ENCODE peak calls at places on chromosomes 3 and 15, in six cellular contexts. Z, E, I, F, V and T are unnamed samples.
A peak's percentile ranks its signal among the peaks of the same experiment; 100 is the strongest.

GRCh38 chr3:15646924-15647511 is 45.5 kb downstream of the BTD start:
- DNase-seq in I (peak; percentile 66), E (no peak), Z (peak; percentile 69), V (peak; percentile 100), F (no peak), T (no peak)

GRCh38 chr3:14810070-14810732 is 8.6 kb upstream of the FGD5 start:
- DNase-seq in Z (peak; percentile 59), E (peak; percentile 7), V (no peak), I (no peak), F (no peak), T (no peak)

GRCh38 chr15:38651328-38652038 is 86.9 kb upstream of the RASGRP1 start:
- DNase-seq in E (no peak), Z (no peak), F (no peak), I (no peak), V (no peak), T (no peak)

GRCh38 chr15:65837301-65838283 is 31.7 kb upstream of the RAB11A start:
- DNase-seq in E (no peak), Z (no peak), I (no peak), F (no peak), V (no peak), T (no peak)

GRCh38 chr15:29107291-29107890 is 162.2 kb downstream of the NSMCE3 start:
- DNase-seq in I (no peak), Z (no peak), E (no peak), V (no peak), F (no peak), T (no peak)

GRCh38 chr3:148101061-148101460 is 596.6 kb upstream of the AGTR1 start:
- DNase-seq in I (no peak), F (no peak), E (no peak), V (peak; percentile 64), Z (no peak), T (no peak)

GRCh38 chr15:60773893-60774292 is 295.0 kb upstream of the ICE2 start:
- DNase-seq in E (no peak), F (no peak), Z (no peak), I (no peak), V (peak; percentile 24), T (no peak)

GRCh38 chr15:31016446-31016915 is 25.1 kb upstream of the MTMR10 start:
- DNase-seq in V (peak; percentile 89), Z (no peak), E (no peak), I (no peak), F (no peak), T (no peak)

GRCh38 chr15:94674251-94674650 is 442.9 kb downstream of the MCTP2 start:
- DNase-seq in E (no peak), F (no peak), V (peak; percentile 49), I (no peak), Z (peak; percentile 37), T (no peak)

GRCh38 chr3:44762170-44762677 is 630 bp downstream of the KIF15 start:
- DNase-seq in V (peak; percentile 1), F (no peak), Z (no peak), E (no peak), I (no peak), T (no peak)

GRCh38 chr15:51801391-51801835 is 28.0 kb upstream of the TMOD3 start:
- DNase-seq in E (peak; percentile 58), I (peak; percentile 16), V (peak; percentile 48), Z (no peak), F (no peak), T (peak; percentile 24)

GRCh38 chr3:106820726-106821362 is 556.4 kb upstream of the CCDC54 start:
- DNase-seq in V (no peak), Z (no peak), I (no peak), E (no peak), F (no peak), T (no peak)

GRCh38 chr15:53193149-53193548 is 403.0 kb upstream of the ONECUT1 start:
- DNase-seq in Z (no peak), V (peak; percentile 6), I (no peak), F (no peak), E (no peak), T (peak; percentile 13)

GRCh38 chr15:31328425-31328998 is 1.9 kb downstream of the KLF13 start:
- DNase-seq in I (peak; percentile 53), F (peak; percentile 73), E (peak; percentile 7), V (peak; percentile 20), Z (no peak), T (peak; percentile 69)

GRCh38 chr15:48962662-48963523 is 826 bp downstream of the SHC4 start:
- DNase-seq in I (peak; percentile 37), Z (peak; percentile 40), V (no peak), F (no peak), E (peak; percentile 18), T (peak; percentile 20)

GRCh38 chr15:53872410-53872809 is 105.8 kb upstream of the UNC13C start:
- DNase-seq in Z (no peak), F (no peak), E (no peak), I (no peak), V (no peak), T (no peak)

GRCh38 chr3:101836907-101837598 is 12.3 kb upstream of the NFKBIZ start:
- DNase-seq in I (no peak), V (peak; percentile 76), E (no peak), F (no peak), Z (no peak), T (no peak)

GRCh38 chr3:57862894-57863293 is 106.8 kb downstream of the SLMAP start:
- DNase-seq in V (no peak), F (no peak), Z (no peak), E (no peak), I (no peak), T (no peak)

GRCh38 chr3:56976666-56977560 is 83.6 kb upstream of the SPATA12 start:
- DNase-seq in V (peak; percentile 46), I (no peak), Z (peak; percentile 76), F (no peak), E (no peak), T (no peak)

GRCh38 chr15:85314139-85314538 is 66.3 kb upstream of the AKAP13 start:
- DNase-seq in E (no peak), V (peak; percentile 40), Z (no peak), I (no peak), F (no peak), T (no peak)

GRCh38 chr15:85312486-85312885 is 67.9 kb upstream of the AKAP13 start:
- DNase-seq in Z (no peak), E (no peak), F (peak; percentile 65), I (no peak), V (peak; percentile 60), T (peak; percentile 82)

GRCh38 chr15:85313339-85313738 is 67.1 kb upstream of the AKAP13 start:
- DNase-seq in E (no peak), F (no peak), Z (no peak), V (no peak), I (no peak), T (no peak)

GRCh38 chr15:85311647-85312046 is 68.8 kb upstream of the AKAP13 start:
- DNase-seq in F (no peak), V (no peak), Z (no peak), E (no peak), I (no peak), T (no peak)

DNA sequence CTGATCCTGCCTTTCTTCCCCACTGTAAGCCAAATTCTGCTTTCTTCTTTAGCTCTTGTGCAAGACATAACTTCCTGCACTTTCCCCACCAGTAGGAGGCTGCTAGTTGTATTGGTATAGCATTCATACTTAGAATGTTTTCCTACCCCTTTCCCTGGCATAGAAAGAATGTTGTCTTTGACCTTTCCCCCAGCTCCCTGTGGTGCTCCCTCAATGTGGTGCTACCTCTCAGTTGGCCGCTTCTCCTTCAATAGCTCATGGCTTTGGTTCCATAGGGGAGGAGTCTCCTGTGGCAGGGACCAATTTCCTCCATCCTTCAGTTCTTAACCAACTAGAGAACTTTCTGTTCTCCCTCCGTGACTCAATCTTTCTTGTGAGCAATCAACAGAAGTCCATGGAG is 67.5 kb upstream of the AKAP13 start:
- DNase-seq in Z (no peak), V (no peak), E (no peak), F (no peak), I (no peak), T (no peak)
- TF ChIP-seq CTCF in Z (no peak), V (peak; percentile 23), E (no peak), F (peak; percentile 38), I (no peak), T (no peak)

GRCh38 chr15:57526615-57527014 is 65.1 kb upstream of the MYZAP start:
- DNase-seq in E (no peak), V (no peak), F (no peak), Z (no peak), I (no peak), T (no peak)

GRCh38 chr15:57527382-57528091 is 64.2 kb upstream of the MYZAP start:
- DNase-seq in E (peak; percentile 51), V (peak; percentile 75), I (peak; percentile 52), Z (peak; percentile 64), F (peak; percentile 36), T (peak; percentile 58)

GRCh38 chr15:57529748-57530147 is 62.0 kb upstream of the MYZAP start:
- DNase-seq in Z (no peak), F (no peak), I (no peak), E (no peak), V (no peak), T (no peak)

GRCh38 chr15:57526076-57526475 is 65.6 kb upstream of the MYZAP start:
- DNase-seq in E (no peak), F (no peak), I (no peak), V (no peak), Z (no peak), T (no peak)

GRCh38 chr15:57528940-57529565 is 62.7 kb upstream of the MYZAP start:
- DNase-seq in F (no peak), E (no peak), I (no peak), Z (no peak), V (no peak), T (no peak)
- TF ChIP-seq CTCF in F (peak; percentile 17), E (no peak), I (no peak), Z (no peak), V (no peak), T (no peak)

GRCh38 chr3:120567370-120568197 is 28.6 kb upstream of the NDUFB4 start:
- DNase-seq in E (peak; percentile 19), F (no peak), I (no peak), V (peak; percentile 65), Z (no peak), T (no peak)
- TF ChIP-seq CTCF in E (no peak), F (peak; percentile 51), I (no peak), V (peak; percentile 54), Z (peak; percentile 25), T (peak; percentile 42)

DNA sequence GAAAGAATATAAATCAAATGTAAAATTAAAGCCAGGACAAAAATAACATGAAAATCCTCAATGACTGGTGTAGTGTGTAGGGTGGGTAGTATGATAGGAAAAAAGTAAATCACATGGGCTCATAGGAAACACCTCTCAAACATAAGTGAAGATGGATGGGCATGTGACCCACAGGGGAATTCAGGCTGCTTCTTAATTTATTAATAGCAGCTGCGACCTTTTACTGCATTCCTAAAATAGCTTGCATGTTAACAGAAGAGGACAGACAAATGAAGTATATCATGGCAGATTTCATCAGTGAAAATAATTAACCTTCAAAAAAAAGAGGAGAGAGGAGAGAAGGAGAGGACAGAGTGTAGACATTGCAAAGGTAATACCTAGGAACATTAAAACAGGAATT is 132.8 kb downstream of the KCNMB2 start:
- DNase-seq in F (no peak), V (no peak), I (no peak), Z (no peak), E (no peak), T (no peak)
- TF ChIP-seq CTCF in F (no peak), V (no peak), I (no peak), Z (no peak), E (no peak), T (no peak)

GRCh38 chr15:99105516-99106341 is 849 bp downstream of the SYNM start:
- DNase-seq in Z (peak; percentile 65), E (peak; percentile 63), I (peak; percentile 42), V (peak; percentile 65), F (peak; percentile 49), T (no peak)
- TF ChIP-seq CTCF in Z (no peak), E (no peak), I (no peak), V (no peak), F (no peak), T (peak; percentile 14)